ENCODE peak calls at places on chromosomes 13 and 19, in ten cellular contexts. P, Y, N, E, W, T, G, B, H and Q are unnamed samples.

GRCh38 chr13:75661443-75661842 is 25.3 kb downstream of the LMO7 start:
- DNase-seq in P (no peak), Y (no peak), N (no peak), E (no peak), W (no peak), T (peak), G (no peak), B (no peak), H (no peak), Q (no peak)

GRCh38 chr13:66691149-66691548 is 539.0 kb downstream of the PCDH9 start:
- DNase-seq in P (no peak), Y (no peak), N (no peak), E (no peak), W (no peak), T (no peak), G (no peak), B (peak), H (no peak), Q (no peak)

GRCh38 chr13:47904891-47905290 is 96.2 kb downstream of the SUCLA2 start:
- DNase-seq in P (no peak), Y (no peak), N (no peak), E (no peak), W (no peak), T (no peak), G (no peak), B (no peak), H (no peak), Q (no peak)

GRCh38 chr13:23701646-23702045 is 131.4 kb downstream of the TNFRSF19 start:
- DNase-seq in P (no peak), Y (no peak), N (no peak), E (peak), W (no peak), T (peak), G (peak), B (peak), H (no peak), Q (peak)

GRCh38 chr19:1094978-1095701 is at the start of gene POLR2E:
- DNase-seq in P (peak), Y (peak), N (peak), E (peak), W (peak), T (peak), G (peak), B (peak), H (peak), Q (peak)

GRCh38 chr19:14073925-14074838 is 1.6 kb downstream of the MISP3 start:
- DNase-seq in P (no peak), Y (no peak), N (no peak), E (no peak), W (no peak), T (peak), G (no peak), B (peak), H (no peak), Q (no peak)

GRCh38 chr13:99009987-99010551 is 32.2 kb upstream of the DOCK9 start:
- DNase-seq in P (no peak), Y (no peak), N (no peak), E (no peak), W (no peak), T (no peak), G (no peak), B (no peak), H (no peak), Q (no peak)

GRCh38 chr13:20843177-20843576 is 59.4 kb downstream of the XPO4 start:
- DNase-seq in P (no peak), Y (no peak), N (no peak), E (peak), W (no peak), T (no peak), G (peak), B (peak), H (no peak), Q (peak)

GRCh38 chr13:29859971-29860370 is 9.6 kb upstream of the UBL3 start:
- DNase-seq in P (peak), Y (no peak), N (no peak), E (peak), W (no peak), T (no peak), G (peak), B (no peak), H (no peak), Q (no peak)

GRCh38 chr19:17302391-17303166 is 646 bp downstream of the ABHD8 start:
- DNase-seq in P (no peak), Y (no peak), N (no peak), E (no peak), W (no peak), T (peak), G (no peak), B (no peak), H (no peak), Q (no peak)

GRCh38 chr13:29993716-29994488 is 143.5 kb upstream of the UBL3 start:
- DNase-seq in P (no peak), Y (peak), N (no peak), E (peak), W (no peak), T (no peak), G (peak), B (peak), H (no peak), Q (no peak)

GRCh38 chr13:40986328-40986856 is 32.7 kb downstream of the ELF1 start:
- DNase-seq in P (no peak), Y (no peak), N (no peak), E (peak), W (no peak), T (no peak), G (peak), B (peak), H (no peak), Q (peak)

GRCh38 chr13:52738719-52739467 is 727 bp downstream of the CNMD start:
- DNase-seq in P (no peak), Y (no peak), N (peak), E (no peak), W (no peak), T (peak), G (no peak), B (no peak), H (no peak), Q (no peak)

GRCh38 chr19:18633321-18633720 is 3.5 kb upstream of the KLHL26 start:
- DNase-seq in P (no peak), Y (no peak), N (no peak), E (no peak), W (peak), T (peak), G (no peak), B (no peak), H (no peak), Q (no peak)

GRCh38 chr19:6668696-6669095 is 1.3 kb downstream of the TNFSF14 start:
- DNase-seq in P (no peak), Y (no peak), N (no peak), E (no peak), W (no peak), T (no peak), G (no peak), B (no peak), H (no peak), Q (no peak)

GRCh38 chr19:2573916-2574315 is 98.0 kb downstream of the GADD45B start:
- DNase-seq in P (no peak), Y (no peak), N (no peak), E (no peak), W (no peak), T (no peak), G (no peak), B (no peak), H (no peak), Q (no peak)

GRCh38 chr13:33263484-33263883 is 22.1 kb downstream of the STARD13 start:
- DNase-seq in P (no peak), Y (no peak), N (no peak), E (no peak), W (no peak), T (no peak), G (no peak), B (no peak), H (no peak), Q (no peak)

GRCh38 chr13:41639955-41640780 is 182.8 kb downstream of the RGCC start:
- DNase-seq in P (no peak), Y (no peak), N (no peak), E (peak), W (no peak), T (no peak), G (no peak), B (no peak), H (no peak), Q (no peak)

GRCh38 chr19:3880471-3881271 is at the start of gene ATCAY:
- DNase-seq in P (no peak), Y (no peak), N (no peak), E (no peak), W (no peak), T (no peak), G (no peak), B (no peak), H (no peak), Q (no peak)

GRCh38 chr19:872266-872951 is 12.9 kb downstream of the CFD start:
- DNase-seq in P (no peak), Y (no peak), N (no peak), E (peak), W (peak), T (no peak), G (peak), B (peak), H (peak), Q (no peak)

GRCh38 chr19:23762884-23763711 is 4.4 kb upstream of the ZNF681 start:
- DNase-seq in P (no peak), Y (no peak), N (peak), E (peak), W (no peak), T (peak), G (peak), B (peak), H (peak), Q (no peak)

GRCh38 chr13:32940601-32941000 is 75.6 kb upstream of the KL start:
- DNase-seq in P (no peak), Y (no peak), N (no peak), E (peak), W (no peak), T (peak), G (peak), B (peak), H (no peak), Q (peak)

GRCh38 chr13:43815204-43815603 is 28.4 kb upstream of the ENOX1 start:
- DNase-seq in P (no peak), Y (no peak), N (no peak), E (peak), W (no peak), T (no peak), G (peak), B (peak), H (no peak), Q (peak)

GRCh38 chr13:49494645-49495044 is 1.1 kb upstream of the PHF11 start:
- DNase-seq in P (no peak), Y (no peak), N (no peak), E (no peak), W (peak), T (no peak), G (no peak), B (no peak), H (no peak), Q (no peak)

GRCh38 chr13:30748717-30749116 is 13.4 kb downstream of the ALOX5AP start:
- DNase-seq in P (no peak), Y (no peak), N (no peak), E (no peak), W (no peak), T (no peak), G (no peak), B (no peak), H (no peak), Q (no peak)

GRCh38 chr13:112072531-112073244 is 5.7 kb downstream of the SOX1 start:
- DNase-seq in P (no peak), Y (no peak), N (no peak), E (no peak), W (no peak), T (no peak), G (no peak), B (no peak), H (no peak), Q (no peak)

GRCh38 chr19:41951686-41952172 is 7.4 kb downstream of the RABAC1 start:
- DNase-seq in P (no peak), Y (no peak), N (peak), E (peak), W (peak), T (peak), G (peak), B (peak), H (peak), Q (peak)

GRCh38 chr13:32315255-32316029 is at the start of the genes BRCA2 and ZAR1L:
- DNase-seq in P (peak), Y (peak), N (peak), E (peak), W (peak), T (peak), G (peak), B (peak), H (peak), Q (peak)

GRCh38 chr19:6216236-6216995 is 63.4 kb downstream of the MLLT1 start:
- DNase-seq in P (no peak), Y (no peak), N (no peak), E (no peak), W (no peak), T (no peak), G (no peak), B (no peak), H (no peak), Q (no peak)

GRCh38 chr19:7933828-7934725 is 8.1 kb upstream of the CTXN1 start:
- DNase-seq in P (no peak), Y (no peak), N (no peak), E (no peak), W (no peak), T (no peak), G (no peak), B (no peak), H (no peak), Q (no peak)
- TF ChIP-seq CTCF in P (no peak), Y (no peak), N (no peak), E (no peak), W (no peak), T (no peak), G (no peak), B (no peak), H (no peak), Q (no peak)

GRCh38 chr13:60328073-60328472 is 68.9 kb upstream of the TDRD3 start:
- DNase-seq in P (no peak), Y (no peak), N (no peak), E (no peak), W (no peak), T (no peak), G (no peak), B (peak), H (no peak), Q (no peak)

GRCh38 chr13:60331249-60332012 is 65.6 kb upstream of the TDRD3 start:
- DNase-seq in P (no peak), Y (no peak), N (no peak), E (no peak), W (no peak), T (no peak), G (no peak), B (no peak), H (no peak), Q (no peak)

GRCh38 chr13:60326273-60326672 is 70.7 kb upstream of the TDRD3 start:
- DNase-seq in P (no peak), Y (no peak), N (no peak), E (no peak), W (no peak), T (no peak), G (no peak), B (peak), H (no peak), Q (no peak)

GRCh38 chr13:60327551-60327950 is 69.5 kb upstream of the TDRD3 start:
- DNase-seq in P (no peak), Y (no peak), N (no peak), E (no peak), W (no peak), T (no peak), G (no peak), B (no peak), H (no peak), Q (no peak)

GRCh38 chr13:60329221-60329983 is 67.6 kb upstream of the TDRD3 start:
- DNase-seq in P (peak), Y (no peak), N (peak), E (peak), W (peak), T (peak), G (peak), B (peak), H (peak), Q (peak)
- TF ChIP-seq CTCF in P (peak), Y (peak), N (peak), E (peak), W (peak), T (peak), G (peak), B (peak), H (no peak), Q (peak)

GRCh38 chr19:44904426-44904994 is 1.1 kb upstream of the APOE start:
- DNase-seq in P (no peak), Y (no peak), N (no peak), E (no peak), W (no peak), T (no peak), G (no peak), B (no peak), H (no peak), Q (no peak)
- TF ChIP-seq CTCF in P (no peak), Y (peak), N (peak), E (no peak), W (no peak), T (no peak), G (peak), B (peak), H (no peak), Q (peak)

GRCh38 chr19:50797429-50798115 is 7.4 kb downstream of the ACP4 start:
- DNase-seq in P (no peak), Y (no peak), N (no peak), E (no peak), W (no peak), T (no peak), G (no peak), B (no peak), H (no peak), Q (no peak)

GRCh38 chr19:50798943-50799851 is 9.0 kb downstream of the ACP4 start:
- DNase-seq in P (no peak), Y (no peak), N (no peak), E (no peak), W (no peak), T (no peak), G (no peak), B (no peak), H (no peak), Q (no peak)

GRCh38 chr19:50796634-50797428 is 6.6 kb downstream of the ACP4 start:
- DNase-seq in P (no peak), Y (no peak), N (no peak), E (no peak), W (no peak), T (no peak), G (no peak), B (no peak), H (no peak), Q (no peak)

GRCh38 chr19:50796128-50796633 is 6.0 kb downstream of the ACP4 start:
- DNase-seq in P (no peak), Y (no peak), N (no peak), E (no peak), W (no peak), T (no peak), G (no peak), B (no peak), H (no peak), Q (no peak)

DNA sequence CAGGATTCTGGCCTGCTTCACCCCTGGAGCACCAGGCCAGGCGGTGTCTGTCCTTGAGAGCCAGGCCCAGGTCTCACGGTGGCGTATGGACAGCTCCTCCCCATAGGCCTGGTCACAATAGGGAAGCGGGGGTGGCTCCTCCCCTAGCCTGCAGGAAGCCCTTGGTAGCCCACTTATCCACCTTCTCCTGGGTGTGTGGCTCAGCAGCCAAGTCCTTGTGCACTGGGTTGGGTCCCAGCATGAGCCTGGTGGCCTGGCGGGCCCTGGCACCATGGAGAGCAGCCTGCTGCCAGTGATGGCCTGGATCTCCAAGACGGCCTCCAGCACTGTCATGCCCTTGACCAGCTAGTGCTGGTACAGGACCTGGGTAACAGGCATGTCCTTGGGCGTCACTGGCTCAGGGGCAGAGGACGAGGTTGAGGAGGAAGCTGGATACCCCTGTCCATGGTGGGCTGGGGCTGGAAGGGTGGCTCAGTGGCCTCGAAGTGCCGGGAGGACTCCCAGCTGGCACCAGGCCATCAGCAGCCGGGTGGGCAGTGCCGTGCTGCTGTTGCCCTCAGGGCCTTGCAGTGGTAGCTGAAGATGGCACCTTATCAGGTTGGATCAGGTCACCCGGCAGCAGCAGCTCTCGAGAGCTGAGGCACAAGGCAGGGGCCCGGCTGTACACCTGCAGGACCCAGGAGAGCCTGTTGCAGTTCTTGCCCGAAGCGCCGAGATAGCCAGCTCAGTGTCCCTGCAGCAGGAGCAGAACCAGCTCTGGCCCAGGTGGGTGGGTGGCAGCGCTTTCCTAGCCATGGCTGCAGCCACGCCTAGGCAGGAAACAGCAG is 8.1 kb downstream of the ACP4 start:
- DNase-seq in P (no peak), Y (no peak), N (no peak), E (no peak), W (no peak), T (no peak), G (no peak), B (no peak), H (no peak), Q (no peak)
- TF ChIP-seq CTCF in P (no peak), Y (no peak), N (no peak), E (no peak), W (no peak), T (no peak), G (no peak), B (no peak), H (no peak), Q (no peak)

GRCh38 chr13:19622189-19622588 is 11.3 kb upstream of the MPHOSPH8 start:
- DNase-seq in P (no peak), Y (no peak), N (no peak), E (no peak), W (peak), T (no peak), G (no peak), B (no peak), H (no peak), Q (no peak)

GRCh38 chr13:19618925-19619324 is 14.5 kb upstream of the MPHOSPH8 start:
- DNase-seq in P (no peak), Y (no peak), N (no peak), E (peak), W (peak), T (no peak), G (peak), B (peak), H (no peak), Q (no peak)
- TF ChIP-seq CTCF in P (peak), Y (peak), N (peak), E (peak), W (peak), T (peak), G (peak), B (peak), H (peak), Q (peak)

DNA sequence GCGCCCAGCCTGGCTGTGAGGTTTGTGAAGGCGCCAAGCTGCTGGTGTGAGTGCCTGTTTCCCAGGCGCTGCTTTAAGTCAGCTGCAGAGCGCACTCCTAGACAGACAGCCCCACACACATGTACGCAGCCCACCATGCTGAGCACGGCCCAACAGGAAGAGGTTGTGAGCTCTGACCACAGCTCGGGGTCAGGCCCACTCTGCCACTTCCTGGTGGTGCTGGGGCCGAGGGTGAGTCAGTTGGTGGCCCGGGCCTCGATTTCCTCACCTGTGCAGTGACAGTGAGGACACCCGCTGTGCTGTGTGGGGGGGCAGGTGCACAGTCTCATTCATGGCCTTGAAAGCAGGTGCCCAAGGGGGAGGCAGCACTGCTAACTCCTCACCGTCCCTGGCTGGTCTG is 106.7 kb downstream of the KDM4B start:
- DNase-seq in P (no peak), Y (no peak), N (no peak), E (no peak), W (no peak), T (no peak), G (no peak), B (no peak), H (no peak), Q (no peak)
- TF ChIP-seq CTCF in P (no peak), Y (no peak), N (no peak), E (no peak), W (no peak), T (no peak), G (no peak), B (no peak), H (no peak), Q (no peak)